ENCODE peak calls at places on chromosomes 16 and 17, in five cellular contexts. U, H, R, D and C are unnamed samples.

GRCh38 chr16:52713740-52714139 is 166.8 kb upstream of the TOX3 start:
- DNase-seq in U (no peak), H (no peak), R (no peak), D (no peak), C (no peak)

GRCh38 chr17:42214156-42214555 is 19.9 kb upstream of the GHDC start:
- DNase-seq in U (no peak), H (no peak), R (no peak), D (no peak), C (no peak)

GRCh38 chr16:55572439-55572838 is 6.0 kb downstream of the CAPNS2 start:
- DNase-seq in U (no peak), H (peak; percentile 29), R (no peak), D (no peak), C (no peak)

GRCh38 chr17:58308173-58308984 is 20.2 kb downstream of the TSPOAP1 start:
- DNase-seq in U (peak; percentile 7), H (no peak), R (no peak), D (no peak), C (no peak)

GRCh38 chr17:35312790-35313711 is 60.4 kb downstream of the SLFN11 start:
- DNase-seq in U (peak; percentile 37), H (peak; percentile 86), R (peak; percentile 82), D (peak; percentile 61), C (no peak)

GRCh38 chr17:62703269-62703775 is 75.9 kb downstream of the MRC2 start:
- DNase-seq in U (no peak), H (no peak), R (no peak), D (no peak), C (no peak)

GRCh38 chr17:80992948-80993624 is 1.4 kb downstream of the CHMP6 start:
- DNase-seq in U (no peak), H (no peak), R (no peak), D (no peak), C (no peak)

GRCh38 chr17:66711936-66712335 is 123.0 kb upstream of the CACNG5 start:
- DNase-seq in U (no peak), H (no peak), R (no peak), D (no peak), C (no peak)

GRCh38 chr16:68086860-68087268 is 1.7 kb downstream of the NFATC3 start:
- DNase-seq in U (no peak), H (no peak), R (no peak), D (no peak), C (no peak)

GRCh38 chr16:84048306-84048705 is 5.7 kb upstream of the SLC38A8 start:
- DNase-seq in U (no peak), H (no peak), R (no peak), D (no peak), C (no peak)

GRCh38 chr17:31369266-31369665 is 22.2 kb upstream of the RAB11FIP4 start:
- DNase-seq in U (no peak), H (peak; percentile 22), R (no peak), D (no peak), C (no peak)

GRCh38 chr17:31512104-31512740 is 120.7 kb downstream of the RAB11FIP4 start:
- DNase-seq in U (no peak), H (no peak), R (no peak), D (no peak), C (no peak)

GRCh38 chr17:57940653-57941329 is 14.4 kb downstream of the CUEDC1 start:
- DNase-seq in U (no peak), H (no peak), R (no peak), D (no peak), C (no peak)

GRCh38 chr16:29306953-29307597 is 99.4 kb downstream of the NPIPB11 start:
- DNase-seq in U (no peak), H (no peak), R (no peak), D (no peak), C (no peak)

GRCh38 chr17:68391561-68392268 is 65.6 kb downstream of the WIPI1 start:
- DNase-seq in U (no peak), H (no peak), R (no peak), D (peak; percentile 75), C (no peak)

GRCh38 chr17:52276609-52277008 is 118.1 kb upstream of the CA10 start:
- DNase-seq in U (no peak), H (no peak), R (no peak), D (no peak), C (no peak)

GRCh38 chr16:73176577-73177013 is 128.7 kb upstream of the ZFHX3 start:
- DNase-seq in U (no peak), H (peak; percentile 93), R (no peak), D (no peak), C (no peak)

GRCh38 chr17:15444805-15445204 is 22.6 kb downstream of the CDRT4 start:
- DNase-seq in U (no peak), H (no peak), R (no peak), D (no peak), C (no peak)

GRCh38 chr17:65403129-65403528 is 158.3 kb downstream of the AXIN2 start:
- DNase-seq in U (no peak), H (no peak), R (no peak), D (no peak), C (no peak)

GRCh38 chr17:57871863-57872262 is 22.0 kb upstream of the MRPS23 start:
- DNase-seq in U (no peak), H (no peak), R (no peak), D (no peak), C (no peak)

GRCh38 chr17:42422412-42422957 is 571 bp downstream of the CAVIN1 start:
- DNase-seq in U (no peak), H (no peak), R (no peak), D (no peak), C (no peak)

GRCh38 chr17:19398301-19399181 is 11.6 kb upstream of the MFAP4 start:
- DNase-seq in U (peak; percentile 74), H (peak; percentile 86), R (no peak), D (peak; percentile 84), C (peak; percentile 70)

GRCh38 chr17:77381185-77381700 is 240.5 kb downstream of the SEC14L1 start:
- DNase-seq in U (no peak), H (no peak), R (no peak), D (no peak), C (no peak)

GRCh38 chr17:77383613-77384608 is 243.1 kb downstream of the SEC14L1 start:
- DNase-seq in U (no peak), H (no peak), R (no peak), D (no peak), C (no peak)

GRCh38 chr17:77381731-77382130 is 241.0 kb downstream of the SEC14L1 start:
- DNase-seq in U (no peak), H (no peak), R (no peak), D (no peak), C (no peak)

GRCh38 chr17:77382356-77382911 is 241.7 kb downstream of the SEC14L1 start:
- DNase-seq in U (no peak), H (no peak), R (peak; percentile 29), D (no peak), C (no peak)

DNA sequence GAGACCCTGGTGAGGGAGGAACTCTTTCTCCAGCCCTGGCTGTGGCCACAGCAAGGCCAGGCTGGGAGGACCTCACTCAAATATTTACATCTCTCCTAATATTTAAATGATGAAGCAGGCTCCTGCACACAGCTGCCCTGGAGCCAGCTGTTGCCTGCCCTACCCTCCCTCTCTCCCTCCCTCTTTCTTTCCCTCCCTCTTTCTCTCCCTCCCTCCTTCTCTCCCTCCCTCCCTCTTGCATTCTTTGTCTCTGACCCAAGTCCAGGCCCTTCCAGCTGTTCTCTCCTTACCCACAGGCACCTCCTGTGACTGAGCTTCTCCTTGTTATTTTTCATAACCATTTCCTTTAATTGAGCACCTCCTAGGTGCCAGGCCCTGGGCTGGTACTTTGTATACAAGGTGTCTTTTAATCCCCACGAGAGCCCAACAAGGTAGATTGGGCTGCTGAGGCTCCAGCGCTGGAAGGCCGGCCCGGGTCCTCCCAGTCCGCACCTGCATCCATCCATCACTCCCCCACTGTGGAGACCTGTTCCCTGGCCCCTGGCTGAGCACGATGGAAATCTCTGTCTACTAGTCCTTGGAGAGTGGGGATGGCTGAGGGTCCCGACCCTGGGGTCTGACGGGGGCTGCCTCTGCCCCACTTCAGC is 242.3 kb downstream of the SEC14L1 start:
- DNase-seq in U (no peak), H (peak; percentile 72), R (no peak), D (no peak), C (no peak)
- H3K4me3 ChIP-seq in U (no peak overlapping the region), H (no peak overlapping the region), R (peak overlapping the region; percentile 34), D (no peak overlapping the region), C (no peak overlapping the region)

DNA sequence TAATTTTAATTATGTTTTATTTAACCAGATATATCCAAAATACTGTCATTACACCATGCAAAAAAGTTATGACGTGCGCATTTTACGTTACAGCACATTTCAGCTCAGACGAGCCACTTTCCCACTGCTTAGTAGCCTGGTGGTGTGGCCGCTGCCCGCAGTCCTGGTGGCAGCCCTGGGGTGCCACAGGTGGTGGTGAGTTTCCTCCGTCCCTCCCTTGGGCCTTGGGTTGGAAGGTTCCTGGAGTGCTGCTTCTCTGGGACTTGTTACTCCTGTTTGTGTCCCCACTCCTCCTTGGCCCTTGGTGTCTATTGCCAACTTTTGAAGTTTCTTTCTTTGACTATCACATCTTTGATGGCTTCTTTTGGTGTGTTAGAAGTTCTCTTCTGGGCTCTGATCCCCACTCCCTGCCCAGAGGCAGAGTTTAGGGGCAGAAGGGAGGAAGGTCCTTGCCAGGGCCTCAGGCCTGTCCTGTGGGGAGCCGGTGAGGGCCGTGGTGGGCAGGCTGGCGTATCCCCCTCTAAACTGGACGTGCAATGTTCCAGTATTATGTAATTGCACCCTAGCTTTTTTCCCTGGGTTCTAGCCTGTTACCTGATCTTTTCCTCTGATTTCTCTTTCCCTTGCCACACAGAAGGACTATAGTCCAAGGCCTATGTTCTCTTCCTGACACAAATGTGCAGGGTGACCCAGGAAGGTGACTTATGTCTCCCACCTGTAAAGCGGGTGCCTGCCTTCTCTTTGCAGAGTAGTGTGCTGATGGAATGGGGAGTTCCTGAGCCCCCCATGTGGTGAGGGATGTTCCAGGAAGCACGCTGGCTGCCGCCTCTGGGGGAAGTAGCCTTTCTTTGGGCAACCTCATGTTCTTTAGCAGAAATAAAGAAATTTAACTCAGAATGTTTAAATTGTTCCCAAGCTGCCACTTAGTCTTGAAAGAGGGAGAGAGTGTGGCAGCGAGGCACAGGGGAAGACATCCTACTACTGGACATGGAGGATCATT is 8.4 kb downstream of the MPRIP start:
- DNase-seq in U (no peak), H (no peak), R (no peak), D (no peak), C (no peak)
- H3K4me3 ChIP-seq in U (no peak overlapping the region), H (no peak overlapping the region), R (no peak overlapping the region), D (no peak overlapping the region), C (no peak overlapping the region)

GRCh38 chr17:79513805-79514535 is 96.9 kb downstream of the RBFOX3 start:
- DNase-seq in U (no peak), H (no peak), R (no peak), D (no peak), C (no peak)
- H3K4me3 ChIP-seq in U (no peak overlapping the region), H (no peak overlapping the region), R (no peak overlapping the region), D (no peak overlapping the region), C (no peak overlapping the region)

GRCh38 chr17:7889166-7889584 is 586 bp downstream of the CHD3 start:
- DNase-seq in U (peak; percentile 88), H (peak; percentile 96), R (no peak), D (peak; percentile 96), C (peak; percentile 94)
- H3K4me3 ChIP-seq in U (no peak overlapping the region), H (peak overlapping the region; percentile 33), R (no peak overlapping the region), D (peak overlapping the region; percentile 87), C (peak overlapping the region; percentile 16)

GRCh38 chr17:83071966-83072562 is 7.3 kb upstream of the METRNL start:
- DNase-seq in U (no peak), H (no peak), R (no peak), D (no peak), C (no peak)
- H3K4me3 ChIP-seq in U (no peak overlapping the region), H (no peak overlapping the region), R (no peak overlapping the region), D (no peak overlapping the region), C (no peak overlapping the region)